ENCODE peak calls at places on chromosomes 4 and X, in seven cellular contexts. A is breast epithelium, Q is HCT116, L is suprapubic skin, K is transverse colon, S is endothelial cell of umbilical vein, O is K562. D is an unnamed sample.

GRCh38 chrX:41452972-41453371 is 5.8 kb downstream of the NYX start:
- DNase-seq in A (no peak), Q (no peak), L (no peak), K (no peak), S (no peak), O (no peak), D (no peak)

GRCh38 chr4:110917835-110918234 is 295.0 kb upstream of the PITX2 start:
- DNase-seq in A (no peak), Q (no peak), L (no peak), K (no peak), S (no peak), O (no peak), D (no peak)

GRCh38 chr4:89657931-89658700 is 178.8 kb downstream of the SNCA start:
- DNase-seq in A (no peak), Q (peak; percentile 28), L (no peak), K (no peak), S (peak; percentile 82), O (peak; percentile 4), D (no peak)

GRCh38 chr4:14110407-14110806 is 482.9 kb upstream of the BOD1L1 start:
- DNase-seq in A (no peak), Q (no peak), L (no peak), K (no peak), S (no peak), O (no peak), D (no peak)

GRCh38 chrX:121356850-121357171 is 309.4 kb downstream of the GLUD2 start:
- DNase-seq in A (no peak), Q (no peak), L (no peak), K (no peak), S (no peak), O (no peak), D (no peak)

GRCh38 chr4:107740950-107741701 is 21.1 kb upstream of the PAPSS1 start:
- DNase-seq in A (peak; percentile 60), Q (no peak), L (peak; percentile 70), K (peak; percentile 21), S (peak; percentile 81), O (no peak), D (no peak)

GRCh38 chr4:107862658-107863057 is 37.9 kb downstream of the SGMS2 start:
- DNase-seq in A (no peak), Q (peak; percentile 82), L (no peak), K (peak; percentile 14), S (peak; percentile 85), O (peak; percentile 5), D (no peak)

GRCh38 chr4:132642196-132642817 is 506.8 kb upstream of the PCDH10 start:
- DNase-seq in A (no peak), Q (peak; percentile 48), L (no peak), K (no peak), S (peak; percentile 74), O (peak; percentile 10), D (peak; percentile 8)

GRCh38 chrX:19739683-19740082 is 147.7 kb downstream of the SH3KBP1 start:
- DNase-seq in A (peak; percentile 49), Q (peak; percentile 32), L (peak; percentile 63), K (peak; percentile 71), S (peak; percentile 64), O (peak; percentile 65), D (no peak)

GRCh38 chrX:1435241-1435900 is 17.3 kb downstream of the ASMTL start:
- DNase-seq in A (peak; percentile 39), Q (no peak), L (peak; percentile 40), K (no peak), S (no peak), O (no peak), D (no peak)

GRCh38 chr4:128606173-128606572 is 203.3 kb upstream of the JADE1 start:
- DNase-seq in A (no peak), Q (no peak), L (no peak), K (no peak), S (peak; percentile 10), O (no peak), D (no peak)
- TF ChIP-seq POLR2AphosphoS5 in A (no peak), Q (no peak), L (no peak), K (no peak), S (no peak), O (no peak), D (no peak)

DNA sequence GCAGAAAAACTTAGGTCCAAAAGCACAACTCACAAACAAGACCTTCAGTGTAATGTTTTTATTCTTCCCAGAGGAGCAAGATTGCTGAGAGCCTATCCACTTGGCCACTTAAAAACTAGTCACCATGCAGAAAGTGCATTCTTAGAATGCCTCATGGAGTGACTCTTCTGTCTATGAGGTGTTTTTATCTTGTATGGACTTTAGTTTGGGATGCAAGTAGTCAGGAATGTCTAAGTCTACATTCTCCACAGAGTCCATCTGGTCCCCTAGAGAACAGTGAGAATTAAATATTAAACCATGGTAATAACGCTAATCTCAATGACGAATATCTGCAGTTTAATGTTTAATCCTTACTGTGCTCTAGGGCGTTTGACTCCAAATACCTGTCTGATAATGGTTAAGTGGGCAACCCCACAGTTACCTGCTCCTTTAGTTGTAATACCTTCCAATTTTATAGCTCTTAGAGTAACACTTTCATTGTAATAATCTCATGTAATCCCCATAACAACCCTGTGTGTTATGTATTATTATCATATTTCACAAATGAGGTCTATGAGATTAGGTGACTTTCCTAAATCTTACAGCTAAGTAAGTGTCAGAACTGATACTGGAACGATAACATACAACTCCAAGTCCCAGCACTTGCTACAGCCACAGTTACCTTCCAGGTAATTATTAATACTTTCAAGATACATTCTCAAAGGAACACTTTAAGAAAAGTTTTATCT is 235.6 kb upstream of the JADE1 start:
- DNase-seq in A (no peak), Q (no peak), L (no peak), K (no peak), S (no peak), O (no peak), D (no peak)
- H3K27ac ChIP-seq in A (no peak overlapping the region), Q (no peak overlapping the region), L (no peak overlapping the region), K (no peak overlapping the region), S (peak overlapping the region; percentile 22), O (no peak overlapping the region), D (no peak overlapping the region)

DNA sequence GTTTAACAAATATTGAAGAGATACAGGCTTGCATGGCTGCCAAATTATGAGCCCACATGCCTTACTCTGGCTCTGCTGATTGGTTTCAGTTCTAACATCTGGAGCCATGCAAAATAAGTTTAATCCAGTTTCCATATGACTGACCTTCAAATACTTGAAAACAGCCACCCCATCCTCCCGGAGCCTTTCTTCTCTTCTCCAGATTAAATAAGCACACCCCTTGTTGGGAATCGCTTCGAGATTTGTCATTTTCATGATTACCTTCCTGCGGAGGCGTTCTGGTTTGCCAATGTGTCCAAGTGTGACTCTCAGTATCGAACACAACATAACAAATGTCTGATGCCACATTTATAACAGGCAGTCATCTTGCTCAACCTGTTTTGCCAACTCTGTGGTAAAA is 101.6 kb upstream of the JADE1 start:
- DNase-seq in A (no peak), Q (no peak), L (no peak), K (no peak), S (no peak), O (no peak), D (no peak)
- TF ChIP-seq POLR2AphosphoS5 in A (no peak), Q (no peak), L (no peak), K (no peak), S (no peak), O (no peak), D (no peak)

DNA sequence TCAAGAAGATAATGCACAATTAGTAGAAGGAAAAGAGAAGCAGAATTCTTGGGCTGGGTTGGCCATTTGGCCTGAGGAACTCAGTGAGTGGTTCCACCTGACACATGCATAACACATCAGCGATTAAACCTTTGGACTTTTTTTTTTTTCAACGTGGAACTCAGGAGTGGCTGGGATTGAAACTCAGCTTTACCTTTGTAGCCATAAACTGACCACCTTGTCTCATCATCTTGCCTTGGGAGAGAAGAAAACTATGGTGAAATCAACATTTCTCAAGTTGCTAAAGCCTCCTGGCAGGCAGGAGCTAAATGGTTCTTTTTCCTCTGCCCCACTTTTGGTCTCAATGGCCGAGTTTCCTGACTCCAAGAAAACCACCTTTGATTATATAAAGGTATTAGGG is 16.3 kb downstream of the PTTG2 start:
- DNase-seq in A (no peak), Q (no peak), L (no peak), K (no peak), S (peak; percentile 18), O (no peak), D (peak; percentile 19)
- H3K27ac ChIP-seq in A (peak overlapping the region; percentile 84), Q (peak overlapping the region; percentile 21), L (peak overlapping the region; percentile 92), K (peak overlapping the region; percentile 97), S (no peak overlapping the region), O (no peak overlapping the region), D (peak overlapping the region; percentile 81)

DNA sequence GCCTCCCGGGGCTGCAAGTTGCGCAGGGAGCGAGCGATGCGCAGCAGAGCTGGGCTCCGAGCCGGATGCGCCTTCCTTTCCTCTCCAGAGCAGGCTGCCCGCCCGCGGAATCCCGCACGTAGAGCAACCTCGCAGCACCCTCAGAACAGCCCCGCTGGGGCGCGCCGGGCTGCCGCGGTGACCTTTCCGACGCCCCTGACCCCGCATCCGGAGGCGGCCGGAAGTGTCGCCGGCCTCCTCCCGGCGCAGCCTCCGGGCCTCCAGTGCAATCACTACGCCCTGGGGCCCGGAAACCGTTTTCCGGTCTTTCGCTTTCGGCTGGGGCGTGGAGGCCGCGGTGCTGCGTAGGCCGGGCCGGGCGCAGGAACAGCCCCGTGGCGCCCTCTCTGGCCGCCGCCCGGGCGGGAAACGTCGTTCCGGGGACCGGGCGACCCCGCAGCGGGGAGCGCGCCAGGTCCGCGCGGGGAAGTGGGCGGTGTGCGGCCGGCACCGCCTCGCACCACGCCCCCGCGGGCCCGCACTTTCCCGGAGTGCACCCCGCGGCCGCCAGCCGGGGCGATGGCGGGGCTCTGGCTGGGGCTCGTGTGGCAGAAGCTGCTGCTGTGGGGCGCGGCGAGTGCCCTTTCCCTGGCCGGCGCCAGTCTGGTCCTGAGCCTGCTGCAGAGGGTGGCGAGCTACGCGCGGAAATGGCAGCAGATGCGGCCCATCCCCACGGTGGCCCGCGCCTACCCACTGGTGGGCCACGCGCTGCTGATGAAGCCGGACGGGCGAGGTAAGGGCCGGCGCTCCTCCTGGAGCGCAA is at the start of gene CYP4V2:
- DNase-seq in A (peak; percentile 61), Q (peak; percentile 51), L (peak; percentile 82), K (peak; percentile 92), S (peak; percentile 28), O (peak; percentile 89), D (peak; percentile 61)
- TF ChIP-seq POLR2AphosphoS5 in A (peak; percentile 82), Q (peak; percentile 62), L (peak; percentile 44), K (peak; percentile 89), S (peak; percentile 49), O (peak; percentile 30), D (peak; percentile 50)

DNA sequence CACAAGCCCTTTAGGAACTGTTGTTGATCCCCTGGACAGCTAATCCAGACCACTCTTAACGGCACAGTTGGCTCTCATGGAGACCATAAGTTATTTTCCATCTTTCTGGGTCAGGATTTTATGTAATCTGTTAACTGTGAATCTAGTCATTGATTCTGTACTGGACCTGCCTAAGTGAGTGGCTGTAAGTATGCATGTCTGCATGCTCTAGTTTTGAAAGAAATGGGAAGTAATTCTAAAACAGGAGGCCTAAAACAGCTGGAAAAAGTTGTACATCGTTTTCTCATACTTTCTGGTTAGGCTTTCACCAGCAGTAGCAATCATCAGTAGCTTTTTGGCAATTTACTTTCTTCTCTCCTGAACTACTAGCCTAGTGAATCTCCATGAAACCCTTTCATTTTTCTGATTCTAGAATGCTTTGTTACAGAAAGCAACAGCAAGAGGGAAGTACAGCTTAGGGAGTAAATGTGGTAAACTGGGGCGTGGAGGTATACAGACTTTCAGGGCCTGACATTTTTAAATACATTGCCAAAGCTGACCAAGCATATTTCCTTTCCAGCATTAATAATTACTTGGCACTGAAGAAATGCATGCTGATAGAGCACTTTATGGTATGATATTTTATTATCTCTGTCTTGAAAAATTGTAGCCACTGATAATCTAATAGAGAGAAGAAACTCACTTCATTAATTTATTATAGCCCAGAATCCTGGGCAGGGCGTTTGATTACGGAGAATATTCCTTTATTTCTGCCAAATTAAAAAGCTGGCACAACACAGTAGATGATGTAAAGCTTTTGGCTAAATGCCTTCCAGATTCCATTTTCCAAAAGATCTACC is 202.7 kb downstream of the BANK1 start:
- DNase-seq in A (no peak), Q (no peak), L (no peak), K (no peak), S (no peak), O (no peak), D (peak; percentile 41)
- H3K27ac ChIP-seq in A (no peak overlapping the region), Q (no peak overlapping the region), L (peak overlapping the region; percentile 14), K (no peak overlapping the region), S (no peak overlapping the region), O (no peak overlapping the region), D (peak overlapping the region; percentile 44)

GRCh38 chr4:6453688-6453990 is 18.8 kb downstream of the PPP2R2C start:
- DNase-seq in A (no peak), Q (no peak), L (no peak), K (no peak), S (no peak), O (no peak), D (no peak)
- TF ChIP-seq POLR2AphosphoS5 in A (no peak), Q (no peak), L (no peak), K (no peak), S (no peak), O (no peak), D (no peak)